ENCODE peak calls at places on chromosomes 16 and 17, in seven cellular contexts. X is iris pigment epithelial cell, P is glutamatergic neuron, J is progenitor cell of endocrine pancreas, M is stromal cell of bone marrow, B is NCI-H1694, Y is ovary. Z is an unnamed sample.

GRCh38 chr16:89257281-89257731 is 39.8 kb downstream of the ZNF778 start:
- DNase-seq in X (peak), P (peak), J (no peak), M (no peak), B (no peak), Y (no peak), Z (no peak)

GRCh38 chr16:82156761-82157654 is 13.0 kb downstream of the MPHOSPH6 start:
- DNase-seq in X (peak), P (no peak), J (no peak), M (peak), B (no peak), Y (no peak), Z (no peak)

GRCh38 chr17:924711-925480 is 54.7 kb downstream of the NXN start:
- DNase-seq in X (no peak), P (no peak), J (no peak), M (no peak), B (no peak), Y (no peak), Z (no peak)

GRCh38 chr17:80978499-80979497 is 12.8 kb upstream of the CHMP6 start:
- DNase-seq in X (no peak), P (peak), J (no peak), M (no peak), B (no peak), Y (peak), Z (no peak)

GRCh38 chr17:19770985-19771710 is 23.1 kb upstream of the ALDH3A1 start:
- DNase-seq in X (no peak), P (no peak), J (no peak), M (no peak), B (no peak), Y (no peak), Z (no peak)

GRCh38 chr17:19904412-19904811 is 36.7 kb upstream of the ULK2 start:
- DNase-seq in X (peak), P (no peak), J (no peak), M (peak), B (no peak), Y (no peak), Z (no peak)

GRCh38 chr17:61015966-61016365 is 338.3 kb downstream of the BCAS3 start:
- DNase-seq in X (peak), P (no peak), J (no peak), M (no peak), B (no peak), Y (no peak), Z (no peak)

GRCh38 chr16:72428611-72429376 is 256.8 kb upstream of the PMFBP1 start:
- DNase-seq in X (no peak), P (no peak), J (no peak), M (no peak), B (no peak), Y (no peak), Z (no peak)

GRCh38 chr16:29862383-29862883 is 593 bp downstream of the CDIPT start:
- DNase-seq in X (peak), P (no peak), J (no peak), M (no peak), B (no peak), Y (no peak), Z (no peak)

GRCh38 chr16:11972128-11972527 is 4.4 kb upstream of the SNX29 start:
- DNase-seq in X (no peak), P (no peak), J (no peak), M (no peak), B (peak), Y (no peak), Z (no peak)

GRCh38 chr17:63626551-63627228 is 4.5 kb downstream of the MAP3K3 start:
- DNase-seq in X (peak), P (no peak), J (no peak), M (no peak), B (no peak), Y (no peak), Z (no peak)

GRCh38 chr17:36665417-36665816 is 64.0 kb downstream of the MRM1 start:
- DNase-seq in X (peak), P (no peak), J (no peak), M (no peak), B (no peak), Y (no peak), Z (no peak)

GRCh38 chr17:42179911-42180410 is 981 bp downstream of the KCNH4 start:
- DNase-seq in X (peak), P (peak), J (peak), M (no peak), B (no peak), Y (peak), Z (no peak)

GRCh38 chr17:66412857-66413563 is 110.6 kb downstream of the PRKCA start:
- DNase-seq in X (no peak), P (no peak), J (no peak), M (no peak), B (no peak), Y (no peak), Z (no peak)

GRCh38 chr16:51845586-51845985 is 694.5 kb upstream of the SALL1 start:
- DNase-seq in X (no peak), P (no peak), J (no peak), M (no peak), B (no peak), Y (no peak), Z (no peak)

GRCh38 chr16:72679856-72680255 is 368.1 kb downstream of the ZFHX3 start:
- DNase-seq in X (no peak), P (no peak), J (no peak), M (no peak), B (no peak), Y (no peak), Z (no peak)

GRCh38 chr17:80034977-80035686 is 540 bp downstream of the TBC1D16 start:
- DNase-seq in X (peak), P (peak), J (peak), M (no peak), B (no peak), Y (peak), Z (peak)